ENCODE peak calls at places on chromosome 14, in four cellular contexts. L is PC-9, O is A673, B is GM12878. H is an unnamed sample.
A peak's percentile ranks its signal among the peaks of the same experiment; 100 is the strongest.

GRCh38 chr14:83913466-83913865 is 1616.5 kb upstream of the FLRT2 start:
- DNase-seq in L (no peak), O (peak; percentile 56), B (no peak), H (no peak)

GRCh38 chr14:97785495-97785894 is 988.3 kb downstream of the VRK1 start:
- DNase-seq in L (no peak), O (no peak), B (no peak), H (no peak)

GRCh38 chr14:102539544-102540309 is 30.2 kb upstream of the ANKRD9 start:
- DNase-seq in L (no peak), O (peak; percentile 98), B (no peak), H (peak; percentile 95)

GRCh38 chr14:92093320-92093719 is 13.1 kb downstream of the ATXN3 start:
- DNase-seq in L (no peak), O (no peak), B (no peak), H (no peak)

GRCh38 chr14:70139384-70139783 is 49.4 kb downstream of the SLC8A3 start:
- DNase-seq in L (no peak), O (no peak), B (peak; percentile 7), H (no peak)

GRCh38 chr14:88727057-88727456 is 65.7 kb downstream of the EML5 start:
- DNase-seq in L (no peak), O (no peak), B (no peak), H (no peak)

GRCh38 chr14:22888662-22889061 is 5.6 kb downstream of the REM2 start:
- DNase-seq in L (no peak), O (no peak), B (peak; percentile 62), H (no peak)

GRCh38 chr14:99668998-99669314 is 15.1 kb upstream of the CYP46A1 start:
- DNase-seq in L (no peak), O (no peak), B (no peak), H (no peak)

GRCh38 chr14:28784262-28785021 is 17.9 kb downstream of the FOXG1 start:
- DNase-seq in L (no peak), O (no peak), B (no peak), H (no peak)
- TF ChIP-seq EZH2 in L (no peak), O (no peak), B (no peak), H (no peak)

GRCh38 chr14:105460616-105461015 is 14.0 kb upstream of the CRIP2 start:
- DNase-seq in L (no peak), O (no peak), B (no peak), H (no peak)
- H3K36me3 ChIP-seq in L (peaks cover 5% of the 10 kb centered on the region), O (peaks cover 63% of the 10 kb centered on the region), B (peaks cover 30% of the 10 kb centered on the region), H (peaks cover 59% of the 10 kb centered on the region)

GRCh38 chr14:65003394-65003793 is 16.7 kb downstream of the FNTB start:
- DNase-seq in L (no peak), O (no peak), B (peak; percentile 55), H (no peak)

GRCh38 chr14:65010211-65010931 is 23.7 kb downstream of the FNTB start:
- DNase-seq in L (no peak), O (no peak), B (no peak), H (no peak)

GRCh38 chr14:65001758-65002157 is 15.1 kb downstream of the FNTB start:
- DNase-seq in L (no peak), O (no peak), B (no peak), H (no peak)

GRCh38 chr14:65002586-65003210 is 16.0 kb downstream of the FNTB start:
- DNase-seq in L (no peak), O (no peak), B (no peak), H (no peak)

GRCh38 chr14:65006251-65006721 is 19.6 kb downstream of the FNTB start:
- DNase-seq in L (peak; percentile 41), O (no peak), B (no peak), H (no peak)
- H3K4me3 ChIP-seq in L (no peak overlapping the region), O (no peak overlapping the region), B (no peak overlapping the region), H (no peak overlapping the region)

GRCh38 chr14:75562494-75562893 is 15.9 kb upstream of the FLVCR2 start:
- DNase-seq in L (no peak), O (no peak), B (no peak), H (no peak)

GRCh38 chr14:75561013-75561432 is 17.4 kb upstream of the FLVCR2 start:
- DNase-seq in L (peak; percentile 98), O (peak; percentile 64), B (no peak), H (peak; percentile 24)

GRCh38 chr14:75559451-75560187 is 18.8 kb upstream of the FLVCR2 start:
- DNase-seq in L (peak; percentile 98), O (peak; percentile 14), B (no peak), H (no peak)

GRCh38 chr14:75563931-75564330 is 14.5 kb upstream of the FLVCR2 start:
- DNase-seq in L (no peak), O (no peak), B (no peak), H (no peak)

DNA sequence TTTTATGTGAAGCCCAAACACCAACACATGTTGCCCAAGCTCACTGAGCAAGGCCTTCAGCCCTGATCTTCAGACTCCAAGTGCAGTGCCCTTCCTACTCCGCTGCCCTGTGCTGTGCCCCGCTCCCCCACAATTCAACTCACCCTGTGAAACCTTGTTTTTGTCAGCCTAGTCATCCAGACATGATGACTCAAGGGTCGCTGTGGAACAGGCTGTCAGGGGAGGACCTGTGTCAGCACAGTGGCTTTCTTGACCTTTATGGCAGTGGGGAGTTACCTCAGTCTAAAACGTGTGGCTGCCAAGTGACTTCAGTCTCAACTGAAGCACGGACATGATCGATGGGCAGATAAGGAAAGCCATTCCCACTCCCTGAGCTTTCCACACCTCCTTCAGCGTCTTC is 16.4 kb upstream of the FLVCR2 start:
- DNase-seq in L (peak; percentile 75), O (no peak), B (no peak), H (no peak)
- TF ChIP-seq EZH2 in L (no peak), O (no peak), B (no peak), H (no peak)

GRCh38 chr14:21385170-21385904 is 1.5 kb upstream of the SUPT16H start:
- DNase-seq in L (no peak), O (no peak), B (no peak), H (no peak)
- H3K36me3 ChIP-seq in L (peaks cover 4% of the 10 kb centered on the region), O (peaks cover 47% of the 10 kb centered on the region), B (peaks cover 2% of the 10 kb centered on the region), H (peaks cover 64% of the 10 kb centered on the region)

DNA sequence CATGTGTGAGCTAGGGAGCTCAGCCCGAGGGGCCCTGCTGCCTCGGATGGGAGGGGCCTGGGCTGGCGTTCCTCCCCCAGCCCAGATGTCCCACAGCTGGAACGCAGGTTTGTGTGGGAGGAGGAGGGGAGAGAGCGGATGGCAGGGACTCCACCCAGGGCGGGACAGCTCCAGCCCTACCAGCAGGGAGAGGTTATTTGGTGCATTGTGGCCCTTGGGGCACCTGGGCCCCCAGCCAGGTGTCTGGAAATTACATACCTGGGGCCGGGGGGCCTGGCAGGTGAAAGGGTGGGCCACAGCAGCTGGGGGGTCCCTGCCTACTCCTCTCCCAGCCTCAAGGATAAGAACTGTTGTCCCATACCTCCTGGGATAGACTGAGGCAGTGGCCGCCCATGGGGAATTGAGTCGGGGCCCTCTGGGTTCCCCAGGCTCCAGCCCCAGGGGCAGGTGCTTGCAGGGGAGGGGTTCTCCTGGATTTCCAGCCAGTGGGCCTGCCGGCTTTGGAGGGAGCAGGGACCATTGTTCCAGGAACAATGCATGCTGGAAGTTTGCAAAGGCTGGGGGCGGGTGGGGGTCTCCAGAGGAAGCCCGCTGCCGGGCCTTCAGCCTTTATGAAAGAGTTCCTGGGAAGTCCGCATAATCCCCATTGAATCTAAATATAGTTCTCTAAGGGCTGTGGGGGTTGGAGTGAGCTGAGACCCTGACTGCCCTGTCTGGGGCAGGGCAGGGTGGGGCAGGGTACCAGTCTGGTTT is 1.2 kb downstream of the KIF26A start:
- DNase-seq in L (no peak), O (no peak), B (no peak), H (no peak)
- H3K4me3 ChIP-seq in L (no peak overlapping the region), O (peak overlapping the region; percentile 73), B (no peak overlapping the region), H (peak overlapping the region; percentile 82)

GRCh38 chr14:37594916-37595808 is at the start of the genes FOXA1 and TTC6:
- DNase-seq in L (peak; percentile 62), O (peak; percentile 66), B (no peak), H (no peak)
- TF ChIP-seq EZH2 in L (no peak), O (no peak), B (no peak), H (no peak)

DNA sequence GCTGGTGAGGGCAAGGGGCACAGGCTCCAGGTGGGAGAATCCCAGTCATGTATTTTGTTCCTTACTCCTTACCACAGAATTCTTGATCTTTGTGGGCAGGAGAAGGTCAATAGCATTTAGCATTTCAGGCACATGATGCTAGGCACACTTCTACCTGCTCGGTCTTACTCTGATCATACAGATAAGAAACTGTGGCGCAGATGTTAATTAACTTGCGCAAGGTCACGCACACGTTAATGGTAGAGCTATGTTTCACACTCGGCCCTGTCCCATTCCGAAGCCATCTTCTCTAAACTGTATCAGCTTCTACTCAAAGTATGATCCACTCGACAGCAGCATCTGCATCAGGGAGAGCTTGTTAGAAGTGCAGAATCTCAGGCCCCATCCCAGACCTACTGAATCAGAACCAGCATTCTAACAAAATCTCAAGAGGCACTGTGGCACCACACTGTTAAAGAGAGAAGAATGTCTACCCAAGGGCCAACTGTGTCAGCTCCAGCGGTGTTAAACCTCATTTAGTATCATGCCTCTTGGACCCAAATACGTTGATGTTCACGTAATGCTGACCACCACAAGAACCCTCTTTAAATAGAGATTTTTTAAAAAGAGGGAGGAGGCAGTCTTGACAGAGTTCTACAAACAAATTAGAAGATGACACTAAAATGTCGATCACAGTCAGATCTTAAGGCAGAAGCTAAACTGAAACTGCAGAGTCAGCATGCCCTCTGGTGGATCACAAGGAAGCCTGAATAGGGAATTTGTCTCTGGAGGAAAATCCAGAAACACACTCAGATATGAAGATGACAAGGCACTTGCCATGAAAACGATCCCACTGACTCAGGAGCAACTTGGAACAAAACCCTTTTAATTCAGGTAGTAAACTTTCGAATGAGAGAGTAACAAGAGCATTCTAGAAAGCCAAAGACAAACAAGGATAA is 7.3 kb downstream of the STXBP6 start:
- DNase-seq in L (no peak), O (peak; percentile 68), B (no peak), H (no peak)
- H3K36me3 ChIP-seq in L (no peaks in the 10 kb centered on the region), O (no peaks in the 10 kb centered on the region), B (no peaks in the 10 kb centered on the region), H (no peaks in the 10 kb centered on the region)

GRCh38 chr14:31026076-31026394 is at the start of gene STRN3:
- DNase-seq in L (no peak), O (no peak), B (no peak), H (no peak)

GRCh38 chr14:31025335-31026075 is at the start of gene AP4S1:
- DNase-seq in L (peak; percentile 26), O (peak; percentile 58), B (no peak), H (no peak)

GRCh38 chr14:31029016-31029970 is 3.1 kb upstream of the STRN3 start:
- DNase-seq in L (no peak), O (no peak), B (no peak), H (no peak)

GRCh38 chr14:31026395-31027096 is 367 bp upstream of the STRN3 start:
- DNase-seq in L (peak; percentile 95), O (peak; percentile 97), B (peak; percentile 85), H (peak; percentile 80)

DNA sequence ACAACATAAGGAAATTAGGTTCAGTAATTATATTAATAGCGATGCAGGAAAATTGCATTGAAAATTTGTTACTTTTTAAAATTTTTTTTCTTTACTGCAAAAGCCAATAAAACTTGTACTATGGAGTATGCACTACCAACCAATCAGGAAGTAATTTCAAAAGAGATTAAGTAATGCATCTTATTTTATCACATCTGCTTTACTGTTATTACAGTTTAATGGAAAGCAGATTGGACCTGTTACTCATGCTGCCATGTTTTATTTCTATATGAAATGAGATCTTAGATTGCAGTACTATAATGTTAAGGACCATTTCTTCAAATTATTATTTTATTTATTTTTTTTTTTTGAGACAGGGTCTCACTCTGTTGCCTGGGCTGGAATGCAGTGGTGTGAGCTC is 1.7 kb upstream of the STRN3 start:
- DNase-seq in L (no peak), O (no peak), B (no peak), H (no peak)
- H3K4me3 ChIP-seq in L (peak overlapping the region; percentile 88), O (peak overlapping the region; percentile 99), B (no peak overlapping the region), H (peak overlapping the region; percentile 97)